ENCODE peak calls at places on chromosomes 16 and 17, in eight cellular contexts. One of them, this sample, is unnamed.

GRCh38 chr17:65489413-65490170 is 71.9 kb downstream of the AXIN2 start:
- DNase-seq in nephron progenitor cell: no peak
- DNase-seq in breast epithelium: no peak
- DNase-seq in PC-3: no peak
- DNase-seq in right lobe of liver: no peak
- DNase-seq in left ventricle myocardium inferior: no peak
- DNase-seq in vagina: no peak
- DNase-seq in body of pancreas: no peak
- DNase-seq in this sample: no peak

GRCh38 chr17:60089097-60089844 is 10.6 kb upstream of the HEATR6 start:
- DNase-seq in body of pancreas: no peak
- DNase-seq in vagina: no peak
- DNase-seq in breast epithelium: no peak
- DNase-seq in right lobe of liver: no peak
- DNase-seq in left ventricle myocardium inferior: no peak
- DNase-seq in nephron progenitor cell: no peak
- DNase-seq in PC-3: no peak
- DNase-seq in this sample: no peak

GRCh38 chr17:32859857-32860525 is 16.9 kb downstream of the MYO1D start:
- DNase-seq in body of pancreas: no peak
- DNase-seq in breast epithelium: no peak
- DNase-seq in left ventricle myocardium inferior: no peak
- DNase-seq in nephron progenitor cell: no peak
- DNase-seq in right lobe of liver: no peak
- DNase-seq in PC-3: no peak
- DNase-seq in vagina: no peak
- DNase-seq in this sample: no peak

GRCh38 chr17:71402661-71403141 is 718.1 kb upstream of the SOX9 start:
- DNase-seq in nephron progenitor cell: no peak
- DNase-seq in breast epithelium: no peak
- DNase-seq in left ventricle myocardium inferior: no peak
- DNase-seq in right lobe of liver: no peak
- DNase-seq in vagina: no peak
- DNase-seq in body of pancreas: no peak
- DNase-seq in PC-3: peak; percentile 92
- DNase-seq in this sample: no peak

GRCh38 chr17:76948726-76949342 is 80.6 kb downstream of the MGAT5B start:
- DNase-seq in PC-3: no peak
- DNase-seq in left ventricle myocardium inferior: no peak
- DNase-seq in right lobe of liver: no peak
- DNase-seq in nephron progenitor cell: no peak
- DNase-seq in vagina: no peak
- DNase-seq in breast epithelium: peak; percentile 62
- DNase-seq in body of pancreas: no peak
- DNase-seq in this sample: no peak

GRCh38 chr17:75289832-75290337 is 652 bp upstream of the SLC25A19 start:
- DNase-seq in PC-3: peak; percentile 59
- DNase-seq in body of pancreas: peak; percentile 46
- DNase-seq in breast epithelium: no peak
- DNase-seq in vagina: no peak
- DNase-seq in left ventricle myocardium inferior: peak; percentile 52
- DNase-seq in right lobe of liver: peak; percentile 62
- DNase-seq in nephron progenitor cell: no peak
- DNase-seq in this sample: no peak

GRCh38 chr16:83356266-83356665 is 451.5 kb upstream of the HSBP1 start:
- DNase-seq in breast epithelium: no peak
- DNase-seq in PC-3: peak; percentile 58
- DNase-seq in body of pancreas: peak; percentile 15
- DNase-seq in nephron progenitor cell: peak; percentile 35
- DNase-seq in right lobe of liver: no peak
- DNase-seq in left ventricle myocardium inferior: no peak
- DNase-seq in vagina: no peak
- DNase-seq in this sample: peak; percentile 38

GRCh38 chr17:28182559-28182958 is 136.4 kb upstream of the TMEM97 start:
- DNase-seq in vagina: no peak
- DNase-seq in breast epithelium: no peak
- DNase-seq in nephron progenitor cell: no peak
- DNase-seq in right lobe of liver: no peak
- DNase-seq in left ventricle myocardium inferior: no peak
- DNase-seq in body of pancreas: no peak
- DNase-seq in PC-3: no peak
- DNase-seq in this sample: no peak

GRCh38 chr16:54282923-54283734 is 3.5 kb downstream of the IRX3 start:
- DNase-seq in right lobe of liver: no peak
- DNase-seq in body of pancreas: no peak
- DNase-seq in breast epithelium: no peak
- DNase-seq in nephron progenitor cell: peak; percentile 27
- DNase-seq in PC-3: no peak
- DNase-seq in vagina: no peak
- DNase-seq in left ventricle myocardium inferior: no peak
- DNase-seq in this sample: no peak

GRCh38 chr17:66965801-66966528 is 1.5 kb downstream of the CACNG4 start:
- DNase-seq in right lobe of liver: no peak
- DNase-seq in breast epithelium: no peak
- DNase-seq in left ventricle myocardium inferior: no peak
- DNase-seq in vagina: no peak
- DNase-seq in PC-3: peak; percentile 29
- DNase-seq in body of pancreas: no peak
- DNase-seq in nephron progenitor cell: peak; percentile 45
- DNase-seq in this sample: no peak

GRCh38 chr16:65989861-65990260 is 376.6 kb upstream of the CDH5 start:
- DNase-seq in left ventricle myocardium inferior: no peak
- DNase-seq in nephron progenitor cell: no peak
- DNase-seq in right lobe of liver: no peak
- DNase-seq in vagina: no peak
- DNase-seq in breast epithelium: no peak
- DNase-seq in body of pancreas: no peak
- DNase-seq in PC-3: no peak
- DNase-seq in this sample: no peak

GRCh38 chr17:8791910-8792270 is 7.3 kb downstream of the MFSD6L start:
- DNase-seq in right lobe of liver: no peak
- DNase-seq in left ventricle myocardium inferior: no peak
- DNase-seq in PC-3: peak; percentile 38
- DNase-seq in body of pancreas: no peak
- DNase-seq in breast epithelium: no peak
- DNase-seq in nephron progenitor cell: no peak
- DNase-seq in vagina: no peak
- DNase-seq in this sample: peak; percentile 25

GRCh38 chr17:7947651-7948050 is 15.6 kb downstream of the CNTROB start:
- DNase-seq in vagina: no peak
- DNase-seq in PC-3: no peak
- DNase-seq in body of pancreas: no peak
- DNase-seq in right lobe of liver: no peak
- DNase-seq in nephron progenitor cell: no peak
- DNase-seq in breast epithelium: no peak
- DNase-seq in left ventricle myocardium inferior: no peak
- DNase-seq in this sample: no peak

GRCh38 chr16:14302399-14303181 is 231.5 kb downstream of the MRTFB start:
- DNase-seq in left ventricle myocardium inferior: no peak
- DNase-seq in vagina: no peak
- DNase-seq in PC-3: no peak
- DNase-seq in right lobe of liver: no peak
- DNase-seq in nephron progenitor cell: peak; percentile 66
- DNase-seq in body of pancreas: no peak
- DNase-seq in breast epithelium: no peak
- DNase-seq in this sample: no peak

GRCh38 chr16:4179763-4180260 is 62.1 kb downstream of the SRL start:
- DNase-seq in left ventricle myocardium inferior: no peak
- DNase-seq in body of pancreas: no peak
- DNase-seq in breast epithelium: no peak
- DNase-seq in right lobe of liver: no peak
- DNase-seq in PC-3: no peak
- DNase-seq in nephron progenitor cell: no peak
- DNase-seq in vagina: no peak
- DNase-seq in this sample: no peak

DNA sequence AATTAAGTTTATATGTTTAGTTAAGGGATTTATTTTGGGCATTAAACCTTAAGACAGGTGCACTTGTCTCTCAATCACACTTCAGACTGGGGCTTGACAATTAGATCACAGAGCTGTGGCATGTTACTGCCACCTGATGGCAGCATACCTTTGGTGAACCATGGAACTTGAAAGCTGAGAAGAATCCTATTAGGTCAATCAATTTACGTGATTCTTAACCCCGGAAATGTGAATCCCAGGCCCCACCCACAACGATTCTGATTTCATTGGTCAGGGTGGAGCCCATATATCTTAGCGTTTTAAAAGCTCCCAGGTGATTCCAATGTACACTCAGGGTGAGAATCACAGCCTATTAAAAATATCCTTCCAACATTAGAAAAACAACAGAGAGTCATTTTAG is 91.0 kb downstream of the GSG1L start:
- DNase-seq in right lobe of liver: no peak
- DNase-seq in body of pancreas: no peak
- DNase-seq in PC-3: peak; percentile 56
- DNase-seq in vagina: peak; percentile 79
- DNase-seq in nephron progenitor cell: peak; percentile 30
- DNase-seq in breast epithelium: no peak
- DNase-seq in left ventricle myocardium inferior: no peak
- DNase-seq in this sample: peak; percentile 5
- TF ChIP-seq CTCF in right lobe of liver: peak; percentile 68
- TF ChIP-seq CTCF in body of pancreas: peak; percentile 17
- TF ChIP-seq CTCF in PC-3: peak; percentile 68
- TF ChIP-seq CTCF in vagina: no peak
- TF ChIP-seq CTCF in nephron progenitor cell: peak; percentile 61
- TF ChIP-seq CTCF in breast epithelium: no peak
- TF ChIP-seq CTCF in left ventricle myocardium inferior: peak; percentile 64
- TF ChIP-seq CTCF in this sample: peak; percentile 63

GRCh38 chr17:64236827-64237403 is 26.1 kb downstream of the TEX2 start:
- DNase-seq in right lobe of liver: no peak
- DNase-seq in PC-3: peak; percentile 46
- DNase-seq in body of pancreas: no peak
- DNase-seq in nephron progenitor cell: no peak
- DNase-seq in left ventricle myocardium inferior: no peak
- DNase-seq in breast epithelium: no peak
- DNase-seq in vagina: no peak
- DNase-seq in this sample: no peak
- TF ChIP-seq CTCF in right lobe of liver: peak; percentile 12
- TF ChIP-seq CTCF in PC-3: peak; percentile 58
- TF ChIP-seq CTCF in body of pancreas: peak; percentile 32
- TF ChIP-seq CTCF in nephron progenitor cell: peak; percentile 36
- TF ChIP-seq CTCF in left ventricle myocardium inferior: peak; percentile 35
- TF ChIP-seq CTCF in breast epithelium: peak; percentile 32
- TF ChIP-seq CTCF in vagina: no peak
- TF ChIP-seq CTCF in this sample: peak; percentile 30

GRCh38 chr16:62036807-62037135 is 533 bp upstream of the CDH8 start:
- DNase-seq in vagina: no peak
- DNase-seq in breast epithelium: no peak
- DNase-seq in body of pancreas: no peak
- DNase-seq in PC-3: no peak
- DNase-seq in right lobe of liver: no peak
- DNase-seq in left ventricle myocardium inferior: no peak
- DNase-seq in nephron progenitor cell: peak; percentile 15
- DNase-seq in this sample: no peak

GRCh38 chr16:62038646-62039045 is 2.4 kb upstream of the CDH8 start:
- DNase-seq in breast epithelium: no peak
- DNase-seq in vagina: no peak
- DNase-seq in nephron progenitor cell: no peak
- DNase-seq in PC-3: no peak
- DNase-seq in left ventricle myocardium inferior: no peak
- DNase-seq in body of pancreas: no peak
- DNase-seq in right lobe of liver: no peak
- DNase-seq in this sample: no peak

GRCh38 chr16:62038225-62038624 is 2.0 kb upstream of the CDH8 start:
- DNase-seq in right lobe of liver: no peak
- DNase-seq in left ventricle myocardium inferior: no peak
- DNase-seq in PC-3: peak; percentile 6
- DNase-seq in vagina: no peak
- DNase-seq in breast epithelium: no peak
- DNase-seq in body of pancreas: no peak
- DNase-seq in nephron progenitor cell: no peak
- DNase-seq in this sample: no peak

GRCh38 chr16:62036101-62036806 is at the start of gene CDH8:
- DNase-seq in left ventricle myocardium inferior: no peak
- DNase-seq in vagina: no peak
- DNase-seq in PC-3: no peak
- DNase-seq in body of pancreas: no peak
- DNase-seq in breast epithelium: no peak
- DNase-seq in right lobe of liver: peak; percentile 16
- DNase-seq in nephron progenitor cell: peak; percentile 69
- DNase-seq in this sample: no peak

DNA sequence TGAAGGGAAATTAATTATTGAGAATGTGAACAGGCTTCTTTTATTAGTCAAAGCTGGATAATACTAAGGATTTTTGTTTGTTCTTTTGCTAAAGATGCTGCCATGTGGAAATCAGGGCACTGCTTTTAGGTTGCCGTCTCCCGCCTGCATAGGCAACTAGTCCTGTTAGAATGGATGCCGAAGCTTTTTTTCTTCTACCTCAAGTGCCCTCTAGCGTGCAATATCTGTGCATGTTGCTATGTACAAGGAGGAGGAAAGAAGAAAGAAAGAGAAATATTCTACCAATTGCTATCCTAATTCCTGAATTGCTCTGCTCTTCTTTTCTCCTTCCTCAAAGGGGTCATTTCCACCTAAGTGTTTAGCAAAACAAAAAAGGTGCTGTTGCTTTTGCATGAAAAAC is 5.2 kb upstream of the CDH8 start:
- DNase-seq in PC-3: peak; percentile 68
- DNase-seq in nephron progenitor cell: peak; percentile 36
- DNase-seq in vagina: no peak
- DNase-seq in breast epithelium: no peak
- DNase-seq in left ventricle myocardium inferior: no peak
- DNase-seq in body of pancreas: no peak
- DNase-seq in right lobe of liver: no peak
- DNase-seq in this sample: peak; percentile 21
- TF ChIP-seq CTCF in PC-3: peak; percentile 70
- TF ChIP-seq CTCF in nephron progenitor cell: peak; percentile 49
- TF ChIP-seq CTCF in vagina: no peak
- TF ChIP-seq CTCF in breast epithelium: no peak
- TF ChIP-seq CTCF in left ventricle myocardium inferior: peak; percentile 51
- TF ChIP-seq CTCF in body of pancreas: peak; percentile 1
- TF ChIP-seq CTCF in right lobe of liver: peak; percentile 32
- TF ChIP-seq CTCF in this sample: peak; percentile 73

DNA sequence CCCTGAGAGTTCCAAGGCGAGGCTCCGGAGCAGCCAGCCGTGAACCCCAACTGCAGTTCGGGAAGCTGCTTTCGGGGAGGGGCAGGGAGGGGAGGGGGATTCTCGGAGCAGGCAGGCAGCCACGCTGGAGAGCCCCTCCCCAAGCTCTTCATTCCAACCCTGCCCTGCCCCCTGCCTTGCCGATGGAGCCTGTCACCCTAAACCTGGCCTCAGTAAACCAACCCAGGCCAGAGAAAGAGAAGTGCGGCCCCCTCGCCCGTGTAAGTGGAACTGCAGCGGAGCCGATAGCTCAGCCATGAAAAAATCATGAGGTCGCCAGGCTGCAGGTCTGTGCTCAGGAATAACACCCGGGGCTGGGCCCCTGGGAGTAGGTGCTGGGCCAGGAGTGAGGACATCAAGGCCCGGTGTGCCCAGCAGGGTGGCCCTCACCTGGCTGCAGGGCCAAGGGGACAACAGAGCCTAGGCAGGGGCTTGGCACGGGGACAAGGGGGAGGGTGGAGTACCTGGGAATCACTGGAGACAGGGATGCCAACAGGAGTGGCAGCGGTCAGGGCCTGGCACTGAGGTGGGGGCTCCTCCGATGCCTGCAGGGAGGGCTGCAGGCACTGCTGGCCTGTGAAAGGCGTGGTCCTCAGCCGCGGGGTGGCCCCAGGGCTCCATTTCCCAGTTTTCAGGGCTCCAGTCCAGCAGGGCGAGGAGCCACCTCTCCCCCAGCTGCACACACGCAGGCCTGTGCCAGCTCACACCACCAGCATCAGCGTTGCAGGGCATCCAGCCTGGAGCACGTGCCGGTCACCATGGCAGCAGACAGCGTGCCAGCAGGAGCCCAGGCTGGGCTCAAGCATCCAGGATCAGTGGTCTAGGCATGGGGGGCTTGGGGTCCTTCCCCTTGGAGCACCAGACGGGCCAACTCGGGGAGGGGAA is 4.8 kb upstream of the FSCN2 start:
- DNase-seq in nephron progenitor cell: peak; percentile 85
- DNase-seq in left ventricle myocardium inferior: no peak
- DNase-seq in right lobe of liver: no peak
- DNase-seq in body of pancreas: no peak
- DNase-seq in vagina: no peak
- DNase-seq in breast epithelium: no peak
- DNase-seq in PC-3: peak; percentile 15
- DNase-seq in this sample: no peak
- TF ChIP-seq CTCF in nephron progenitor cell: peak; percentile 55
- TF ChIP-seq CTCF in left ventricle myocardium inferior: no peak
- TF ChIP-seq CTCF in right lobe of liver: no peak
- TF ChIP-seq CTCF in body of pancreas: no peak
- TF ChIP-seq CTCF in vagina: no peak
- TF ChIP-seq CTCF in breast epithelium: no peak
- TF ChIP-seq CTCF in PC-3: no peak
- TF ChIP-seq CTCF in this sample: peak; percentile 68